ENCODE peak calls at places on chromosomes 11 and 22, in five cellular contexts. O is tibial nerve, T is GM23338, I is colonic mucosa, J is H7. F is an unnamed sample.
A peak's percentile ranks its signal among the peaks of the same experiment; 100 is the strongest.

GRCh38 chr11:93817426-93818348 is 32.7 kb downstream of the VSTM5 start:
- DNase-seq in I (no peak), J (no peak), T (no peak), O (no peak), F (no peak)

GRCh38 chr11:30387891-30388861 is 65.3 kb downstream of the ARL14EP start:
- DNase-seq in T (peak; percentile 38), I (no peak), O (no peak), J (peak; percentile 31), F (no peak)

GRCh38 chr11:124825876-124826275 is 25.7 kb upstream of the MSANTD2 start:
- DNase-seq in J (no peak), T (no peak), I (no peak), O (no peak), F (no peak)

GRCh38 chr22:36914383-36914752 is 940 bp downstream of the CSF2RB start:
- DNase-seq in J (no peak), I (no peak), O (no peak), T (no peak), F (peak; percentile 39)

GRCh38 chr11:35307221-35307621 is 112.1 kb downstream of the SLC1A2 start:
- DNase-seq in J (no peak), O (no peak), I (no peak), T (no peak), F (no peak)

GRCh38 chr11:124717786-124718634 is 21.7 kb upstream of the NRGN start:
- DNase-seq in O (no peak), I (no peak), T (peak; percentile 66), J (peak; percentile 84), F (no peak)

GRCh38 chr22:46070215-46070721 is 80.1 kb upstream of the PPARA start:
- DNase-seq in O (peak; percentile 77), I (peak; percentile 72), T (peak; percentile 69), J (peak; percentile 81), F (peak; percentile 74)

GRCh38 chr22:46934746-46935491 is 172.5 kb downstream of the TBC1D22A start:
- DNase-seq in J (no peak), T (no peak), I (peak; percentile 25), O (no peak), F (peak; percentile 30)

GRCh38 chr11:14455648-14456430 is 43.8 kb downstream of the COPB1 start:
- DNase-seq in T (no peak), O (no peak), I (no peak), J (no peak), F (no peak)

GRCh38 chr11:98630736-98631135 is 390.0 kb upstream of the CNTN5 start:
- DNase-seq in I (no peak), T (peak; percentile 9), O (no peak), J (no peak), F (no peak)

GRCh38 chr11:12539570-12539969 is 134.7 kb upstream of the TEAD1 start:
- DNase-seq in J (no peak), T (no peak), O (no peak), I (no peak), F (no peak)

GRCh38 chr22:28116261-28116673 is 197.2 kb upstream of the PITPNB start:
- DNase-seq in O (no peak), T (peak; percentile 27), J (no peak), I (no peak), F (peak; percentile 14)

GRCh38 chr11:45934580-45935318 is 12.3 kb downstream of the LARGE2 start:
- DNase-seq in T (no peak), J (peak; percentile 22), I (no peak), O (no peak), F (no peak)

GRCh38 chr11:73269353-73270088 is 2.6 kb upstream of the P2RY6 start:
- DNase-seq in O (no peak), J (peak; percentile 52), T (peak; percentile 76), I (no peak), F (no peak)

GRCh38 chr22:33969052-33969451 is 48.8 kb upstream of the LARGE1 start:
- DNase-seq in T (peak; percentile 39), J (peak; percentile 26), O (no peak), I (no peak), F (no peak)

GRCh38 chr11:117641008-117641915 is 155.8 kb downstream of the DSCAML1 start:
- DNase-seq in J (no peak), I (no peak), T (no peak), O (no peak), F (no peak)

GRCh38 chr22:45490836-45491235 is 11.8 kb upstream of the FBLN1 start:
- DNase-seq in O (no peak), J (no peak), I (no peak), T (no peak), F (no peak)

GRCh38 chr11:69419662-69420061 is 61.8 kb upstream of the LINC01488 start:
- DNase-seq in T (no peak), J (no peak), O (no peak), I (no peak), F (no peak)

GRCh38 chr22:49693416-49693815 is 134.3 kb downstream of the BRD1 start:
- DNase-seq in O (no peak), T (no peak), J (no peak), I (no peak), F (no peak)

GRCh38 chr11:78138694-78139421 is 568 bp downstream of the ALG8 start:
- DNase-seq in T (peak; percentile 61), I (peak; percentile 50), O (no peak), J (peak; percentile 49), F (peak; percentile 34)

GRCh38 chr22:48180631-48181030 is 1418.2 kb downstream of the TBC1D22A start:
- DNase-seq in J (no peak), T (no peak), O (no peak), I (no peak), F (no peak)

GRCh38 chr22:27726344-27726725 is 75.2 kb downstream of the MN1 start:
- DNase-seq in O (no peak), T (no peak), J (no peak), I (no peak), F (no peak)

GRCh38 chr11:46293616-46294015 is 16.2 kb downstream of the CREB3L1 start:
- DNase-seq in T (no peak), I (no peak), O (no peak), J (no peak), F (no peak)

GRCh38 chr11:134503596-134503995 is 91.6 kb upstream of the B3GAT1 start:
- DNase-seq in O (no peak), I (no peak), T (no peak), J (peak; percentile 59), F (no peak)

GRCh38 chr22:17118342-17118741 is 2.8 kb downstream of the TMEM121B start:
- DNase-seq in T (no peak), I (no peak), O (no peak), J (no peak), F (no peak)

GRCh38 chr11:117369521-117369920 is 41.9 kb downstream of the CEP164 start:
- DNase-seq in O (no peak), J (no peak), I (no peak), T (no peak), F (no peak)

GRCh38 chr11:119357069-119357468 is 10.6 kb upstream of the MFRP start:
- DNase-seq in I (no peak), T (no peak), O (no peak), J (no peak), F (no peak)
- H3K4me3 ChIP-seq in I (peak overlapping the region; percentile 49), T (peak overlapping the region; percentile 96), O (peak overlapping the region; percentile 54), J (no peak overlapping the region), F (no peak overlapping the region)

GRCh38 chr22:19448739-19449421 is 1.4 kb upstream of the C22orf39 start:
- DNase-seq in O (no peak), J (no peak), I (no peak), T (no peak), F (no peak)
- H3K4me3 ChIP-seq in O (no peak overlapping the region), J (no peak overlapping the region), I (no peak overlapping the region), T (peak overlapping the region; percentile 77), F (no peak overlapping the region)

GRCh38 chr11:3856856-3857553 is 1.5 kb downstream of the STIM1 start:
- DNase-seq in J (no peak), O (no peak), T (no peak), I (no peak), F (no peak)

GRCh38 chr11:3854977-3855807 is at the start of gene STIM1:
- DNase-seq in O (peak; percentile 91), J (peak; percentile 97), I (peak; percentile 98), T (peak; percentile 96), F (peak; percentile 96)

GRCh38 chr11:3859373-3859881 is 4.0 kb downstream of the STIM1 start:
- DNase-seq in T (peak; percentile 42), J (peak; percentile 60), O (no peak), I (peak; percentile 69), F (peak; percentile 54)

GRCh38 chr11:3855808-3856491 is 486 bp downstream of the STIM1 start:
- DNase-seq in T (peak; percentile 58), O (no peak), J (peak; percentile 72), I (peak; percentile 56), F (peak; percentile 57)

DNA sequence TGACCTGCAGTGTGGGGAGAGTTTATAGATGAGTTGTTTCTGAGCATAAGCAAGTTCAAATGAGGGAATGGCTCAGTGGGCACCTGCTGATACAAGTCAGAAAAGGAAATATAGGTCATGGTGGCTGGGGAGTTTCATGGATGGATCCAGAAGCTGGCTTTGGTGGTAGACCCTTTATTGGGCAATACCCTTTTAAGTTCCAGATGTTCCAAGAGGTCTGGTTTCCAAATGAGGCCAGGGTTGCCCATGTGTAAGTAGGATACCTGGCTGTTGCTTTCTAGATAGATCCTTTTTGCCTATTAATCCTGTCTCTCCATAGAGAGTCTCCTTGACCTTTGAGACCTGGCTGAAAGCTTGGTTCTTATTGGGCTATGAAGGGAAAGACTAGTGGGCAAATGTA is 2.2 kb downstream of the STIM1 start:
- DNase-seq in I (no peak), T (no peak), O (no peak), J (no peak), F (no peak)
- H3K4me3 ChIP-seq in I (peak overlapping the region; percentile 6), T (no peak overlapping the region), O (peak overlapping the region; percentile 97), J (no peak overlapping the region), F (peak overlapping the region; percentile 85)

GRCh38 chr11:76666830-76667229 is 3.7 kb downstream of the LRRC32 start:
- DNase-seq in O (no peak), J (no peak), I (no peak), T (no peak), F (no peak)

GRCh38 chr11:76667271-76667818 is 3.2 kb downstream of the LRRC32 start:
- DNase-seq in O (no peak), T (no peak), I (no peak), J (no peak), F (peak; percentile 4)

GRCh38 chr11:76669901-76670474 is 559 bp downstream of the LRRC32 start:
- DNase-seq in I (peak; percentile 49), J (no peak), T (peak; percentile 36), O (peak; percentile 13), F (no peak)

GRCh38 chr11:76667856-76668255 is 2.7 kb downstream of the LRRC32 start:
- DNase-seq in J (no peak), T (no peak), O (peak; percentile 9), I (no peak), F (peak; percentile 6)

DNA sequence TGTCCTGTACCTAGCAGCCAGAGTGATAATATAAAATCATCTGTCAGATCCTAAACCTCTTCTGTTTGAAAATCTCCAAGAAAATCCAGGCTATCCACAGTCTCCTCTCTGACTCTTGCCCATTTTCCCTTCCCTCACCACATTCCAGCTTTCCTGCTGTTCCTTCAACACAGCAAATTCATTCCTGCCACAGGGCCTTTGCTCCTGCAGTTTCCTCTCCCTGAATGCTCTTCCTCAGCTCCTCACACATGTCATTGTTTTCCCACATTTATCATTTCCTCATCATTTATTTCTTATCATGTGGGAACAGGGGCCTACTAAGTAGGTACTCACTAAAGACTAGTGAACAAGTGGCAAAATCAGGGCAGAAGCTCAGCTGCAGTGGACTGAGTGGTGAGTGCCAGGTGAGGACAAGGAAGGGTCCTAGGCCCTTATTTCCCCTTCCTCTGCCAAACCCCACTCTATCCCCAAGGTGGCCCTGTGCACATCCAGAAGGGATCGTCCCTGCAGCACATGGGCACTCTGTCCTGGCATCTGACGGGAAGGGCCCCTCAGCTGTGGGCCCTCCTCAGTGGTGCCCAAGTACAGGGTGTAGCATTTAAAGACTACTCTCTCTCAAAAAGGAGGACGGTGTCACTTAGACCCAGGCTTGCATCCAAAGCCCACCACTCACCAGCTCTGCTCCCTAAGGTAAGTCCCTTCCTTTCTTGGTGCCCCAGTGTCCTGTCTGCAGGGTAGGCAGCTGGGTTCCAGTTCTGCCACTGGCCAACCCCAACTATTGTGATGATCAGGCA is 2.0 kb downstream of the LRRC32 start:
- DNase-seq in O (peak; percentile 6), J (no peak), I (no peak), T (no peak), F (peak; percentile 6)
- H3K4me3 ChIP-seq in O (peak overlapping the region; percentile 62), J (no peak overlapping the region), I (peak overlapping the region; percentile 18), T (no peak overlapping the region), F (no peak overlapping the region)

F was measured in transverse colon.